ENCODE peak calls at places on chromosomes 5 and 9, in nine cellular contexts. D, F, X, P, G, Q, W, K and T are unnamed samples.

GRCh38 chr9:134314039-134314949 is 12.0 kb upstream of the RXRA start:
- DNase-seq in D (no peak), F (no peak), X (no peak), P (peak; percentile 69), G (no peak), Q (no peak), W (no peak), K (no peak), T (no peak)

GRCh38 chr9:16352791-16353401 is 517.6 kb downstream of the BNC2 start:
- DNase-seq in D (no peak), F (no peak), X (no peak), P (no peak), G (peak; percentile 78), Q (no peak), W (no peak), K (no peak), T (no peak)

GRCh38 chr5:37197340-37198050 is 51.7 kb downstream of the CPLANE1 start:
- DNase-seq in D (no peak), F (no peak), X (no peak), P (no peak), G (no peak), Q (peak; percentile 31), W (no peak), K (no peak), T (no peak)

GRCh38 chr5:395921-396714 is 46.9 kb upstream of the EXOC3 start:
- DNase-seq in D (no peak), F (no peak), X (peak; percentile 44), P (peak; percentile 63), G (no peak), Q (no peak), W (no peak), K (peak; percentile 63), T (no peak)

GRCh38 chr9:134449180-134449916 is 123.1 kb downstream of the RXRA start:
- DNase-seq in D (peak; percentile 86), F (peak; percentile 96), X (peak; percentile 92), P (peak; percentile 95), G (peak; percentile 93), Q (peak; percentile 95), W (peak; percentile 92), K (peak; percentile 93), T (peak; percentile 92)

GRCh38 chr9:91207889-91208651 is 153.6 kb downstream of the AUH start:
- DNase-seq in D (no peak), F (no peak), X (no peak), P (no peak), G (peak; percentile 64), Q (peak; percentile 56), W (no peak), K (no peak), T (no peak)

GRCh38 chr5:141916522-141916921 is 7.1 kb upstream of the DELE1 start:
- DNase-seq in D (no peak), F (no peak), X (no peak), P (no peak), G (no peak), Q (no peak), W (no peak), K (no peak), T (no peak)

GRCh38 chr5:123722451-123722850 is 210.5 kb downstream of the CSNK1G3 start:
- DNase-seq in D (no peak), F (no peak), X (no peak), P (no peak), G (no peak), Q (no peak), W (no peak), K (no peak), T (no peak)

GRCh38 chr5:172364773-172365172 is 81.2 kb upstream of the UBTD2 start:
- DNase-seq in D (peak; percentile 14), F (no peak), X (no peak), P (no peak), G (no peak), Q (no peak), W (no peak), K (no peak), T (no peak)

GRCh38 chr5:57216714-57217113 is 42.9 kb downstream of the GPBP1 start:
- DNase-seq in D (no peak), F (no peak), X (no peak), P (no peak), G (peak; percentile 50), Q (no peak), W (peak; percentile 45), K (no peak), T (peak; percentile 4)

GRCh38 chr5:10663531-10664183 is 97.4 kb downstream of the DAP start:
- DNase-seq in D (no peak), F (peak; percentile 23), X (peak; percentile 41), P (no peak), G (peak; percentile 61), Q (no peak), W (peak; percentile 53), K (peak; percentile 62), T (no peak)

GRCh38 chr9:131727184-131727785 is 12.6 kb downstream of the RAPGEF1 start:
- DNase-seq in D (no peak), F (no peak), X (no peak), P (no peak), G (no peak), Q (no peak), W (no peak), K (no peak), T (no peak)

GRCh38 chr5:136123236-136123768 is 9.3 kb upstream of the SMAD5 start:
- DNase-seq in D (no peak), F (no peak), X (no peak), P (no peak), G (no peak), Q (no peak), W (no peak), K (no peak), T (no peak)

GRCh38 chr5:129631946-129632345 is 115.9 kb upstream of the MINAR2 start:
- DNase-seq in D (no peak), F (no peak), X (no peak), P (no peak), G (peak; percentile 61), Q (no peak), W (no peak), K (no peak), T (no peak)

GRCh38 chr5:150255659-150256415 is 33.7 kb downstream of the CAMK2A start:
- DNase-seq in D (no peak), F (peak; percentile 72), X (no peak), P (no peak), G (no peak), Q (no peak), W (no peak), K (no peak), T (no peak)

GRCh38 chr9:125541840-125542243 is 165.2 kb downstream of the MAPKAP1 start:
- DNase-seq in D (no peak), F (no peak), X (no peak), P (no peak), G (no peak), Q (no peak), W (no peak), K (no peak), T (no peak)

GRCh38 chr9:95171001-95171400 is 146.5 kb downstream of the FANCC start:
- DNase-seq in D (no peak), F (no peak), X (no peak), P (no peak), G (no peak), Q (peak; percentile 47), W (no peak), K (no peak), T (no peak)

GRCh38 chr5:134127376-134127861 is 12.9 kb downstream of the TCF7 start:
- DNase-seq in D (no peak), F (no peak), X (peak; percentile 87), P (peak; percentile 82), G (peak; percentile 54), Q (no peak), W (no peak), K (no peak), T (no peak)

GRCh38 chr5:57650360-57651069 is 167.9 kb upstream of the ACTBL2 start:
- DNase-seq in D (no peak), F (peak; percentile 62), X (peak; percentile 47), P (no peak), G (peak; percentile 63), Q (peak; percentile 13), W (peak; percentile 25), K (no peak), T (peak; percentile 17)

GRCh38 chr5:93154551-93154950 is 426.5 kb downstream of the NR2F1-AS1 start:
- DNase-seq in D (no peak), F (no peak), X (no peak), P (no peak), G (no peak), Q (no peak), W (no peak), K (no peak), T (no peak)

GRCh38 chr9:21616082-21616778 is 134.1 kb upstream of the IFNE start:
- DNase-seq in D (no peak), F (no peak), X (peak; percentile 43), P (no peak), G (peak; percentile 76), Q (no peak), W (peak; percentile 54), K (no peak), T (no peak)